ENCODE peak calls at places on chromosomes 11 and 22, in seven cellular contexts. P, S, U, A, R, Z and G are unnamed samples.

GRCh38 chr11:31882951-31883392 is 71.8 kb upstream of the PAX6 start:
- DNase-seq in S (no peak), U (no peak), A (no peak), P (no peak), R (no peak), Z (no peak), G (no peak)

GRCh38 chr11:19229671-19230070 is 11.1 kb downstream of the E2F8 start:
- DNase-seq in Z (no peak), P (no peak), R (no peak), S (no peak), U (no peak), A (no peak), G (no peak)

GRCh38 chr11:65217441-65218423 is 36.0 kb downstream of the CAPN1 start:
- DNase-seq in P (no peak), A (no peak), U (no peak), Z (peak), R (no peak), S (no peak), G (no peak)

GRCh38 chr11:46520971-46521745 is 72.7 kb downstream of the AMBRA1 start:
- DNase-seq in Z (no peak), P (no peak), R (peak), U (peak), S (no peak), A (no peak), G (no peak)

GRCh38 chr11:94068764-94069163 is 47.6 kb downstream of the HEPHL1 start:
- DNase-seq in U (no peak), R (no peak), P (no peak), S (no peak), Z (no peak), A (no peak), G (no peak)

GRCh38 chr11:119284344-119285157 is 32.4 kb downstream of the MCAM start:
- DNase-seq in A (peak), Z (no peak), S (no peak), P (no peak), U (no peak), R (no peak), G (peak)

GRCh38 chr11:93895106-93895862 is 44.9 kb upstream of the VSTM5 start:
- DNase-seq in A (peak), Z (no peak), R (peak), S (no peak), P (peak), U (peak), G (peak)

GRCh38 chr22:22787805-22788459 is 99.7 kb upstream of the IGLL5 start:
- DNase-seq in S (peak), Z (no peak), A (peak), R (no peak), P (peak), U (peak), G (peak)

GRCh38 chr11:90558328-90558865 is 335.5 kb upstream of the CHORDC1 start:
- DNase-seq in R (no peak), P (no peak), U (no peak), Z (no peak), A (no peak), S (no peak), G (no peak)

GRCh38 chr11:2691991-2692841 is 7.6 kb downstream of the KCNQ1OT1 start:
- DNase-seq in R (no peak), Z (peak), U (no peak), P (no peak), A (no peak), S (no peak), G (peak)
- TF ChIP-seq CTCF in R (peak), Z (no peak), U (no peak), P (peak), A (no peak), S (no peak), G (peak)

DNA sequence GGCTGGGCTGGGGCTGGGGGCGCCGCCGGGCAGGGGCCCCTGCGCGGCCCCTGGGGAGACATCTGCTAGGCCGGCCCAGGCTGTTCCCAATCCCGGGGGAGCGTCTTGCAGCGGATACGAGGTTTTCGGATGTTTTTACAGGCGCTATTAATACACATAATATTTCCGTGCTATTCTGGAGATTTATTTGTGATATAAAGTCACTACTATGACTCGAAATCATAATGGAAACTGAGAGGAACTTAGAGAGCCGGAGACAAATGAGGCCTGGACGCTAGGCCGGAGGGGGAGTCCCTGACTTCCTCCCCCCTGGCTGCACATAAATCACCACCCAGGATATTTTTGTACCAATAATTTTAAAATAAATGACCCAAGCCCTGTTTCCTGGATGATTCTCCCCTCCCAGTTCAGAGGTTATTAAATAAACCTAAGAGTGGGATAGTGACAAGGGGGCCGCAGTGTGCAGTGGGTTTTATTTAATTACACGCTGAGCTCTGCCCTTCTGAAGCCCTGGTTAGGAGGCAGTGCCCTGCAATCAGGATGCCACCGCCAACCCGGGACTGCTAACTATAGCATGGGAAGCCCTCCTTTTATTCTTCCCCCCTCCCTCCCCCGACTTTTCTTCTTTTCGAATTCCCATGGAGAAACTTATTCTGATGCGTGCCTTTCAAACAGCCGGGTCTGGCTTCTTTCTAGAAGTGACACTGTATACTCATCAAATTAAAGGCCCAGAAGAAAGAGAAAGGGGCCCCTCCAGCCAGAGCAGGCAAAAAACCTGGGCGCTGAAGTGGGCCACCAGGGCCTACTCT is 91.5 kb upstream of the ANO1 start:
- DNase-seq in P (no peak), Z (no peak), S (no peak), R (no peak), A (no peak), U (no peak), G (no peak)
- H3K4me3 ChIP-seq in P (no peak), Z (peak), S (peak), R (no peak), A (no peak), U (peak), G (no peak)

GRCh38 chr11:944711-945470 is 19.2 kb downstream of the AP2A2 start:
- DNase-seq in A (no peak), P (no peak), R (no peak), Z (no peak), U (no peak), S (no peak), G (no peak)
- TF ChIP-seq CTCF in A (no peak), P (no peak), R (no peak), Z (no peak), U (no peak), S (no peak), G (no peak)

DNA sequence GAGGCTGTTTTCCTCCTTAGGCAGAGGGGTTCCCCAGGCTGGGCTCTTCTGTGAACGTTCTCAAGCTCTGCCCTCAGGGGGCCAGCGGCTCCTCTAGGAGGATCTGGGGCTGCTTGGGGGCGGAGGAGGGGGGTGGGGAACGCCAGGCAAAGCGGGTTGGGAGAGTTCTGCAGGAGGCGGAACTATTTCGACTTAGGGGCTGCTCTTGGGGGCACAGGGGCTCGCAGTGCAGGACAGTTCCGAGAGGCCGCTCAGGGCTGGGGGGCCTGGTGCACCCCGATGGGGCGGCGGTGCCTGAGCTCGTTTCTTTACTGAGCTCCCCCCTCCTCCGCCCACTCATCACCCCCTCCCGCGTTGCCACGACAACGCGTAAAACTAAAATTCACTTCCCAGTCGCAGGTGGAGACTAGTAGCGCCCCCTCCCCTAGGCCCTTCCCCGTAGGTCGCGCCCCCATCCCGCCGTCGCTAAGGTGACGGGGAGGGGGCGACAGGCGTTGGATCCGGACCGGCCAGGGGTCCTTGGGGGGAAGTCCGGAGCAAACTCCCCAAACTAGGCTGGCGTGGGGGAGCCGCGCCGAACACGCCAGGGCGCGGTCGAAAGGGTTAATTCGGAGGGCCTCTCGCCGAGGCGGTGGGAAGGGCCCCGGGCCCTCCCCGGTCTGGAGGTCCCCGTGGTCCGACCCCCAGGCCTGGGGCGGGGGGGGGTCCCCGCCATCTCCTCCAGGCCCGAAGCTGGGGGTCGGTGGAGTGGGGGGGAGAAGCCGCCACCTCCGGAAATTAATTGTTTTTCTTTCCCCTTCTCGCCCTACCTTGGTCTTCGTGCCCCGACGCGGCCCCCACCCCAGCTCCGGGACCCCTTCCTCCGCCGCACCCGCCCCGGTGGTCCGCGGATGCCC is 856 bp downstream of the SHANK3 start:
- DNase-seq in Z (no peak), R (no peak), U (peak), S (no peak), P (peak), A (no peak), G (no peak)
- H3K4me3 ChIP-seq in Z (peak), R (no peak), U (peak), S (peak), P (no peak), A (peak), G (no peak)

GRCh38 chr22:35480627-35481565 is 59.7 kb upstream of the RASD2 start:
- DNase-seq in Z (no peak), U (peak), R (no peak), A (no peak), P (no peak), S (no peak), G (no peak)
- TF ChIP-seq CTCF in Z (no peak), U (no peak), R (no peak), A (no peak), P (no peak), S (no peak), G (no peak)

GRCh38 chr22:44648085-44648820 is 53.8 kb upstream of the PRR5 start:
- DNase-seq in R (no peak), Z (peak), A (no peak), P (no peak), S (no peak), U (no peak), G (no peak)
- H3K4me3 ChIP-seq in R (no peak), Z (no peak), A (no peak), P (no peak), S (no peak), U (no peak), G (no peak)